ENCODE peak calls at places on chromosomes 11 and 22, in nine cellular contexts. R, W, H, Y, V, I, F, A and N are unnamed samples.

GRCh38 chr11:36231300-36231699 is 57.9 kb downstream of the COMMD9 start:
- DNase-seq in V (no peak), I (no peak), W (no peak), F (no peak), R (no peak), A (no peak), H (no peak), Y (no peak), N (no peak)

GRCh38 chr22:45844949-45845613 is 131.9 kb downstream of the WNT7B start:
- DNase-seq in H (no peak), Y (no peak), I (no peak), R (no peak), A (no peak), W (no peak), F (no peak), V (peak; percentile 72), N (no peak)

GRCh38 chr11:46036969-46037368 is 84.3 kb downstream of the PHF21A start:
- DNase-seq in A (no peak), F (no peak), H (no peak), R (no peak), Y (no peak), I (no peak), V (no peak), W (no peak), N (no peak)

GRCh38 chr22:25759825-25760231 is 17.8 kb downstream of the MYO18B start:
- DNase-seq in Y (peak; percentile 37), R (peak; percentile 83), H (no peak), V (no peak), I (no peak), W (no peak), F (no peak), A (no peak), N (no peak)

GRCh38 chr11:32829157-32829679 is 509 bp upstream of the PRRG4 start:
- DNase-seq in I (no peak), Y (no peak), R (no peak), V (no peak), W (no peak), F (no peak), H (no peak), A (no peak), N (no peak)

GRCh38 chr11:123159146-123159857 is 35.7 kb downstream of the CLMP start:
- DNase-seq in R (no peak), W (no peak), Y (no peak), F (peak; percentile 75), I (no peak), V (no peak), H (no peak), A (no peak), N (no peak)

GRCh38 chr22:46056169-46057041 is 79.4 kb upstream of the WNT7B start:
- DNase-seq in V (no peak), W (peak; percentile 48), I (no peak), Y (no peak), R (no peak), H (peak; percentile 14), A (peak; percentile 34), F (peak; percentile 64), N (no peak)

GRCh38 chr11:134004406-134005197 is 47.8 kb upstream of the IGSF9B start:
- DNase-seq in A (no peak), W (no peak), F (no peak), Y (no peak), V (no peak), R (no peak), I (peak; percentile 19), H (no peak), N (no peak)

GRCh38 chr11:62253999-62254542 is 12.0 kb downstream of the SCGB1D2 start:
- DNase-seq in W (no peak), R (no peak), F (no peak), H (no peak), I (no peak), V (no peak), A (no peak), Y (no peak), N (no peak)

GRCh38 chr11:92885600-92885999 is 83.9 kb upstream of the MTNR1B start:
- DNase-seq in R (no peak), A (no peak), Y (no peak), F (no peak), W (no peak), V (no peak), I (no peak), H (no peak), N (no peak)

GRCh38 chr11:116960916-116961315 is 123.5 kb upstream of the APOA1 start:
- DNase-seq in A (no peak), Y (no peak), R (no peak), F (no peak), I (no peak), V (peak; percentile 5), H (no peak), W (no peak), N (no peak)

DNA sequence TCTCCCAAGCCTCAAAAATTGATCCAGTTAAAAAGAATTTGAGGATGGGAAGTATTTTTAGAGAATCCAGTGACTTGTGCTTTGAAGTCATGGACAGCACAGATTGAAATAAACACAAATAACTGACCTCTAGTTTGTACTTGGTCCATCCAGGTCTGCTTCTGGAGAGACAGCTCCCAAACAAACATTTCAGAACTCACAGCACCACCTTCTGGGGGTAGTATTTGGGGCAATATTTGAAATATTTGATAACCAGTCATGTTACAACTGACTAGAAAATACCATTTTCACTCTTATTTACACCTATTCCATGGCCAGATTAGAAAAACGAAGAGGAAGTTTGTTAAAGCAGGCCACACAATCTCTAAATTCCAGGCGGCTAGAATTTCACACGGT is 56.2 kb downstream of the CTSC start:
- DNase-seq in Y (no peak), W (no peak), R (no peak), V (peak; percentile 21), A (no peak), F (no peak), I (no peak), H (no peak), N (peak; percentile 31)
- TF ChIP-seq CTCF in Y (no peak), W (no peak), R (no peak), V (peak; percentile 39), A (no peak), F (no peak), I (no peak), H (no peak), N (no peak)

GRCh38 chr11:10255388-10256125 is 38.5 kb downstream of the SBF2 start:
- DNase-seq in Y (no peak), R (no peak), V (no peak), W (no peak), F (no peak), A (no peak), I (no peak), H (no peak), N (no peak)
- H3K4me1 ChIP-seq in Y (no peaks in the 10 kb centered on the region), R (peaks cover 28% of the 10 kb centered on the region), V (no peaks in the 10 kb centered on the region), W (peaks cover 4% of the 10 kb centered on the region), F (peaks cover 3% of the 10 kb centered on the region), A (no peaks in the 10 kb centered on the region), I (no peaks in the 10 kb centered on the region), H (no peaks in the 10 kb centered on the region), N (peaks cover 12% of the 10 kb centered on the region)

GRCh38 chr22:18112440-18112839 is 1.8 kb downstream of the TUBA8 start:
- DNase-seq in V (no peak), A (no peak), I (no peak), H (no peak), Y (no peak), R (no peak), F (no peak), W (no peak), N (no peak)
- H3K4me3 ChIP-seq in V (no peak overlapping the region), A (no peak overlapping the region), I (no peak overlapping the region), H (no peak overlapping the region), Y (no peak overlapping the region), R (no peak overlapping the region), F (no peak overlapping the region), W (no peak overlapping the region), N (no peak overlapping the region)

GRCh38 chr11:8365542-8365941 is 101.9 kb upstream of the LMO1 start:
- DNase-seq in R (no peak), V (no peak), W (no peak), Y (no peak), A (no peak), H (no peak), I (no peak), F (peak; percentile 57), N (no peak)
- TF ChIP-seq CTCF in R (peak; percentile 35), V (peak; percentile 22), W (no peak), Y (no peak), A (no peak), H (no peak), I (no peak), F (no peak), N (no peak)

DNA sequence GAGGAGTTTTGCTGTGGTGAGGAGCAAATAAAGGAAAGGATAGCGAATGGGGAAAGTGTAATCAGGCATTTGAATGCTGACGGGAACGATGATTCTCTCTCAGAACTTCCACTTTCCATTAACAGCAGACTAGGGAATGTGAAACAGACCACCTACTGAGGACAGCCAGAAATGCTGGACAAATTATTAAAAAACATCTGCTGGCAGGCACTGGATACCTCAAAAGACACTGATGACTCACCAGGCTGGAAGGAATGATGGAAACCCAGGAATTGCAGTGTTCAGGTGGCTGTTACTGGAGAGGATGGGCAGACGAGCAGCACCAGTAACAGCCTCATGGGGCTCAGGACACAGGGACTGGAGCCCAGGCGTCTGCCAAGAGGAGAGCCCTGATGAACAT is 33.4 kb downstream of the PLA2G6 start:
- DNase-seq in R (no peak), A (no peak), I (no peak), Y (no peak), V (no peak), H (no peak), W (no peak), F (peak; percentile 23), N (no peak)
- H3K4me1 ChIP-seq in R (peaks cover 16% of the 10 kb centered on the region), A (no peaks in the 10 kb centered on the region), I (no peaks in the 10 kb centered on the region), Y (no peaks in the 10 kb centered on the region), V (peaks cover 19% of the 10 kb centered on the region), H (no peaks in the 10 kb centered on the region), W (no peaks in the 10 kb centered on the region), F (peaks cover 6% of the 10 kb centered on the region), N (no peaks in the 10 kb centered on the region)

GRCh38 chr11:120169981-120170698 is 32.2 kb upstream of the TRIM29 start:
- DNase-seq in W (no peak), F (peak; percentile 64), H (no peak), A (no peak), I (no peak), V (no peak), R (no peak), Y (no peak), N (no peak)

GRCh38 chr11:120168960-120169681 is 31.2 kb upstream of the TRIM29 start:
- DNase-seq in F (peak; percentile 83), Y (peak; percentile 58), I (peak; percentile 44), A (no peak), R (peak; percentile 30), W (peak; percentile 75), H (peak; percentile 70), V (peak; percentile 85), N (peak; percentile 61)

GRCh38 chr11:120170741-120171261 is 32.9 kb upstream of the TRIM29 start:
- DNase-seq in Y (no peak), H (no peak), V (no peak), I (no peak), W (no peak), R (no peak), A (no peak), F (peak; percentile 45), N (no peak)

GRCh38 chr11:120167659-120168058 is 29.7 kb upstream of the TRIM29 start:
- DNase-seq in F (peak; percentile 31), I (no peak), A (no peak), H (no peak), V (no peak), R (no peak), W (no peak), Y (no peak), N (no peak)

GRCh38 chr11:120168108-120168959 is 30.4 kb upstream of the TRIM29 start:
- DNase-seq in I (no peak), R (no peak), F (peak; percentile 52), Y (no peak), V (no peak), H (no peak), A (no peak), W (no peak), N (no peak)
- H3K4me3 ChIP-seq in I (peak overlapping the region; percentile 43), R (peak overlapping the region; percentile 68), F (peak overlapping the region; percentile 55), Y (no peak overlapping the region), V (peak overlapping the region; percentile 55), H (peak overlapping the region; percentile 40), A (peak overlapping the region; percentile 50), W (peak overlapping the region; percentile 32), N (no peak overlapping the region)